ENCODE peak calls at places on chromosome 4, in six cellular contexts. W is HAP-1, K is neuronal stem cell, Q is PC-3, I is tibial artery, B is thoracic aorta. S is an unnamed sample.

GRCh38 chr4:36256398-36256828 is 12.1 kb upstream of the ARAP2 start:
- DNase-seq in W (no peak), I (no peak), Q (no peak), K (no peak), B (no peak), S (no peak)

GRCh38 chr4:475962-476361 is 23.0 kb downstream of the ZNF721 start:
- DNase-seq in B (no peak), Q (no peak), K (no peak), I (no peak), W (no peak), S (no peak)

GRCh38 chr4:60805500-60806313 is 394.4 kb upstream of the ADGRL3 start:
- DNase-seq in I (no peak), B (no peak), Q (peak; percentile 78), W (peak; percentile 50), K (peak; percentile 21), S (no peak)

GRCh38 chr4:182738283-182739047 is 178.7 kb downstream of the DCTD start:
- DNase-seq in K (no peak), I (no peak), W (no peak), Q (peak; percentile 9), B (no peak), S (no peak)

GRCh38 chr4:151462554-151462953 is 53.6 kb downstream of the FHIP1A start:
- DNase-seq in B (no peak), K (no peak), Q (peak; percentile 31), W (no peak), I (no peak), S (no peak)

GRCh38 chr4:119106036-119107000 is 29.3 kb upstream of the MYOZ2 start:
- DNase-seq in B (no peak), I (no peak), K (no peak), W (no peak), Q (peak; percentile 77), S (no peak)

GRCh38 chr4:182604161-182604591 is 313.0 kb downstream of the DCTD start:
- DNase-seq in K (no peak), Q (peak; percentile 23), B (no peak), W (no peak), I (no peak), S (no peak)

GRCh38 chr4:17492058-17492741 is 19.7 kb downstream of the QDPR start:
- DNase-seq in Q (no peak), W (no peak), K (no peak), B (no peak), I (no peak), S (no peak)

GRCh38 chr4:43251760-43252317 is 359.3 kb downstream of the GRXCR1 start:
- DNase-seq in K (no peak), Q (peak; percentile 37), W (no peak), I (no peak), B (no peak), S (no peak)

GRCh38 chr4:21134994-21135393 is 434.7 kb downstream of the PACRGL start:
- DNase-seq in K (peak; percentile 18), B (no peak), W (peak; percentile 12), I (no peak), Q (peak; percentile 44), S (no peak)

GRCh38 chr4:54277691-54278090 is 48.6 kb downstream of the PDGFRA start:
- DNase-seq in B (no peak), I (no peak), W (no peak), K (no peak), Q (peak; percentile 75), S (no peak)

GRCh38 chr4:103773691-103774231 is 54.0 kb upstream of the TACR3 start:
- DNase-seq in I (no peak), Q (no peak), B (no peak), W (peak; percentile 6), K (no peak), S (no peak)

DNA sequence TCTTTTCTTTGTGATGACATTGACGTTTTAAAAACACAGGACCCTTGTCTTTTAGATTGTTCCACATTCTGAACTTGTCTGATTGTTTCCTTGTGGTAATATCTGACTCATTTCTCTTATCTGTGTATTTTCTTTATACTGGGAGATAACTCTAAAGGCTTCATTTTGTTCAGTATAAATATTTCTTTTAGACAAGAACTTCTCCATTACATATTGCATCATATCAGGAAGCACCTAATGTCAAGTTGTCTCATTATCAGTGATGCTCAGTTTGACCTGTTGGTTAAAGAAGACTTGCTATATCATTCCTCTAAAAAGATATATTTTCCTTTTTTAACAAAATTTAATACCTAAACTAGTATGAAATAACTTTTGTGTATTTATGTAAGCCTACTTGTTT is 152.3 kb upstream of the BMP3 start:
- DNase-seq in W (no peak), B (no peak), Q (no peak), K (no peak), I (no peak), S (no peak)
- H3K4me3 ChIP-seq in W (no peak overlapping the region), B (no peak overlapping the region), Q (no peak overlapping the region), K (no peak overlapping the region), I (no peak overlapping the region), S (no peak overlapping the region)

DNA sequence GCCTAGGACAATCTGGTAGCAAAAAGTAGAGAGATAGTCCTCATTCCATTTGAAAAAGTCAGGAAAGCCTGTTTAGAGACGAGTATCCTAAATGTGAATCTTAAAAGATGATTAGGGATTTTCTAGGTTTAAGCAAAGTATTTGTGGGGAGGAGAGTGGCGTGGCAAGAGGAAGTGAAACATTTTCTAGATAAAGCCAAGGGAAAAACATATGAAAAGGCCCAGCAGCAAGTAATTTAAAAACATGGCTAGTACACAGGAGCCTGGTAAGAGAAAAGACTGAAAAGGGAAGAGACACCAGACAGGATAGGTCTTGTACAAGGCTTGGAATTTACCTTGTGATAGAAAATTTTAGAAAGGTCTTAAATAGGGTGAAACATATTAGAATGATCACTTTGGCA is 45.9 kb downstream of the CORIN start:
- DNase-seq in I (no peak), K (no peak), B (no peak), W (no peak), Q (no peak), S (no peak)
- H3K4me1 ChIP-seq in I (no peaks in the 10 kb centered on the region), K (no peaks in the 10 kb centered on the region), B (no peaks in the 10 kb centered on the region), W (no peaks in the 10 kb centered on the region), Q (no peaks in the 10 kb centered on the region), S (no peaks in the 10 kb centered on the region)

GRCh38 chr4:146632770-146633470 is 5.8 kb upstream of the POU4F2 start:
- DNase-seq in Q (no peak), B (no peak), K (no peak), W (no peak), I (no peak), S (no peak)

GRCh38 chr4:146637853-146638800 is 566 bp upstream of the POU4F2 start:
- DNase-seq in Q (no peak), K (no peak), I (no peak), W (no peak), B (no peak), S (no peak)

GRCh38 chr4:146634825-146635224 is 3.9 kb upstream of the POU4F2 start:
- DNase-seq in Q (no peak), B (no peak), I (no peak), W (no peak), K (no peak), S (no peak)

GRCh38 chr4:146638801-146639351 is at the start of gene POU4F2:
- DNase-seq in Q (no peak), K (no peak), W (no peak), I (no peak), B (no peak), S (no peak)

GRCh38 chr4:146633471-146633800 is 5.3 kb upstream of the POU4F2 start:
- DNase-seq in Q (no peak), I (no peak), B (no peak), K (no peak), W (no peak), S (no peak)
- H3K27me3 ChIP-seq in Q (peaks cover 87% of the 10 kb centered on the region), I (peaks cover 49% of the 10 kb centered on the region), B (no peaks in the 10 kb centered on the region), K (peaks cover 60% of the 10 kb centered on the region), W (peaks cover 62% of the 10 kb centered on the region), S (no peaks in the 10 kb centered on the region)

DNA sequence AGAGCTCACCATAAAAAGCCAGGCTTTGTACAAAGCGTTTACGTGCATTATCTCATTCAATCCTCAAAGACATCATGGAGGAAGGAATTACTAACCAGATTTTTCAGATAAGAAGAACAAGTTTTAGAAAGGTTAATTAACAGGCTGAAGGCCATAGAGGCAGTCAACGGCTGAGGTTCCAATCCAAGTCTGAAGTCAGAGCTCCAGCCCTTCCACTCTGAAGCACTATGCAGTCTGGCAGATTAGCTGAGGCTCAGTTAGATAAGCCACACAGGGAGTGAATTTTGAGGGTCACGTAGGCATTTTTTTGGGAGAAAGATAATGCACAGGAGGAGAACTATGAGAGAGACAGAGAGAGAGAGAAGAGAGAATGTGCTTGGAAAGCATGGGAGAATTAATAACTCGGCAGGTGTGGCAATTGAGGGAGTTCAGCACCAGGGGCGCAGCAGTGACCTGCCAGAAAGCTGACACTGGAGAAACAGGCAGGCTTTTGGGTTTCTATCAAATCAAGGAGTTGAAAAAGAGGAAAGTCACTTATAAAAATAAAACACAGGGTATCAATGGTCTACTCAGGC is 116.5 kb upstream of the NAP1L5 start:
- DNase-seq in B (no peak), W (no peak), Q (no peak), K (no peak), I (no peak), S (no peak)
- H3K4me3 ChIP-seq in B (no peak overlapping the region), W (no peak overlapping the region), Q (no peak overlapping the region), K (no peak overlapping the region), I (no peak overlapping the region), S (no peak overlapping the region)

GRCh38 chr4:111847256-111848108 is 297.8 kb upstream of the FAM241A start:
- DNase-seq in W (peak; percentile 16), I (no peak), K (no peak), B (no peak), Q (peak; percentile 17), S (no peak)
- H3K4me1 ChIP-seq in W (no peaks in the 10 kb centered on the region), I (no peaks in the 10 kb centered on the region), K (no peaks in the 10 kb centered on the region), B (no peaks in the 10 kb centered on the region), Q (no peaks in the 10 kb centered on the region), S (no peaks in the 10 kb centered on the region)

GRCh38 chr4:140253556-140254027 is 99.6 kb upstream of the MAML3 start:
- DNase-seq in I (no peak), Q (no peak), K (no peak), W (no peak), B (no peak), S (no peak)
- H3K27me3 ChIP-seq in I (no peaks in the 10 kb centered on the region), Q (no peaks in the 10 kb centered on the region), K (no peaks in the 10 kb centered on the region), W (no peaks in the 10 kb centered on the region), B (no peaks in the 10 kb centered on the region), S (no peaks in the 10 kb centered on the region)

GRCh38 chr4:71231753-71232420 is 106.9 kb upstream of the SLC4A4 start:
- DNase-seq in K (no peak), I (no peak), Q (no peak), B (no peak), W (no peak), S (no peak)

GRCh38 chr4:71230613-71231012 is 108.2 kb upstream of the SLC4A4 start:
- DNase-seq in I (no peak), B (no peak), K (no peak), Q (no peak), W (no peak), S (no peak)

GRCh38 chr4:71231073-71231752 is 107.6 kb upstream of the SLC4A4 start:
- DNase-seq in Q (no peak), I (peak; percentile 99), K (no peak), W (no peak), B (peak; percentile 87), S (peak; percentile 45)

GRCh38 chr4:71229477-71230257 is 109.2 kb upstream of the SLC4A4 start:
- DNase-seq in K (peak; percentile 30), Q (peak; percentile 70), I (no peak), B (no peak), W (peak; percentile 45), S (no peak)

GRCh38 chr4:71230258-71230594 is 108.6 kb upstream of the SLC4A4 start:
- DNase-seq in B (no peak), Q (no peak), I (peak; percentile 69), W (no peak), K (no peak), S (no peak)
- H3K4me3 ChIP-seq in B (peak overlapping the region; percentile 54), Q (no peak overlapping the region), I (peak overlapping the region; percentile 22), W (no peak overlapping the region), K (no peak overlapping the region), S (no peak overlapping the region)

S was measured in tibial nerve.